ENCODE peak calls at places on chromosomes 12 and 14, in seven cellular contexts. I is cardiac muscle cell; S is HCT116; W is astrocyte; J is choroid plexus epithelial cell; A is Jurkat, Clone E6-1; X is NCI-H748 treated with DMSO at 0.1 percent for 48 hours. M is an unnamed sample.

GRCh38 chr12:131491155-131491554 is 219.7 kb upstream of the SFSWAP start:
- DNase-seq in S (no peak), A (no peak), W (no peak), I (no peak), X (no peak), J (no peak), M (no peak)

GRCh38 chr12:65208957-65209654 is 39.7 kb downstream of the LEMD3 start:
- DNase-seq in J (no peak), A (no peak), I (no peak), X (no peak), S (no peak), W (no peak), M (no peak)

GRCh38 chr14:21244546-21244945 is 24.7 kb downstream of the HNRNPC start:
- DNase-seq in X (no peak), J (no peak), W (no peak), S (no peak), I (peak), A (no peak), M (no peak)

GRCh38 chr14:93619176-93619793 is 169.0 kb downstream of the PRIMA1 start:
- DNase-seq in A (peak), J (peak), I (peak), W (peak), X (peak), S (peak), M (peak)

GRCh38 chr14:70780396-70781075 is 28.8 kb downstream of the MAP3K9 start:
- DNase-seq in J (no peak), S (no peak), X (no peak), I (no peak), W (no peak), A (peak), M (no peak)

GRCh38 chr14:35532783-35533356 is 1.1 kb upstream of the INSM2 start:
- DNase-seq in W (no peak), J (no peak), I (no peak), S (no peak), A (no peak), X (no peak), M (no peak)

GRCh38 chr14:70425349-70425748 is 8.5 kb upstream of the SYNJ2BP start:
- DNase-seq in I (no peak), A (peak), W (no peak), X (no peak), J (no peak), S (no peak), M (no peak)

GRCh38 chr12:57613427-57614109 is 2.3 kb downstream of the ARHGEF25 start:
- DNase-seq in J (no peak), S (no peak), A (no peak), W (no peak), I (no peak), X (no peak), M (no peak)

GRCh38 chr14:103563089-103563620 is 395 bp downstream of the COA8 start:
- DNase-seq in S (peak), I (no peak), W (no peak), A (no peak), J (no peak), X (peak), M (no peak)

GRCh38 chr12:49813131-49813530 is 15.1 kb downstream of the NCKAP5L start:
- DNase-seq in X (no peak), W (peak), I (no peak), S (no peak), J (no peak), A (no peak), M (no peak)

GRCh38 chr12:30725739-30726138 is 29.0 kb downstream of the CAPRIN2 start:
- DNase-seq in J (peak), X (no peak), A (no peak), S (peak), I (peak), W (peak), M (no peak)

GRCh38 chr12:15631007-15631715 is 158.0 kb downstream of the EPS8 start:
- DNase-seq in S (no peak), X (peak), I (no peak), J (no peak), A (no peak), W (no peak), M (no peak)

GRCh38 chr14:105210266-105211025 is 29.3 kb upstream of the NUDT14 start:
- DNase-seq in A (no peak), X (no peak), J (no peak), S (no peak), W (no peak), I (no peak), M (no peak)

GRCh38 chr12:49642370-49642802 is 19.0 kb downstream of the PRPF40B start:
- DNase-seq in W (no peak), A (no peak), X (no peak), I (no peak), J (no peak), S (no peak), M (no peak)

GRCh38 chr12:1836854-1837411 is 16.6 kb downstream of the LRTM2 start:
- DNase-seq in I (no peak), X (no peak), J (peak), W (no peak), S (no peak), A (no peak), M (no peak)

GRCh38 chr12:69189378-69189978 is 49.9 kb upstream of the CPSF6 start:
- DNase-seq in W (no peak), A (no peak), X (no peak), I (no peak), S (no peak), J (peak), M (no peak)

GRCh38 chr12:127623362-127623761 is 643.6 kb upstream of the TMEM132C start:
- DNase-seq in A (no peak), J (no peak), S (no peak), W (no peak), I (no peak), X (no peak), M (no peak)

GRCh38 chr14:52950410-52950897 is 396 bp downstream of the FERMT2 start:
- DNase-seq in I (peak), A (no peak), J (peak), W (peak), X (peak), S (no peak), M (peak)

GRCh38 chr14:105197274-105197673 is 16.2 kb upstream of the NUDT14 start:
- DNase-seq in S (no peak), A (no peak), J (peak), I (peak), X (no peak), W (peak), M (peak)

GRCh38 chr12:44000309-44000952 is 164.6 kb downstream of the TMEM117 start:
- DNase-seq in S (peak), J (peak), X (no peak), I (peak), W (peak), A (peak), M (no peak)

GRCh38 chr14:34256223-34256622 is 205.8 kb downstream of the SPTSSA start:
- DNase-seq in S (no peak), I (no peak), X (no peak), A (no peak), J (no peak), W (no peak), M (no peak)

GRCh38 chr12:57614178-57614947 is 3.1 kb downstream of the ARHGEF25 start:
- DNase-seq in W (no peak), S (peak), X (no peak), J (peak), I (no peak), A (peak), M (no peak)

GRCh38 chr12:131094831-131095805 is 141.4 kb downstream of the ADGRD1 start:
- DNase-seq in S (no peak), J (no peak), W (no peak), A (no peak), X (no peak), I (no peak), M (no peak)

GRCh38 chr12:26135010-26135420 is 10.2 kb upstream of the BHLHE41 start:
- DNase-seq in W (peak), I (peak), X (no peak), J (peak), A (no peak), S (no peak), M (no peak)

GRCh38 chr12:25200703-25201102 is 5.7 kb downstream of the ETFRF1 start:
- DNase-seq in J (peak), X (no peak), I (peak), W (peak), S (no peak), A (no peak), M (peak)

GRCh38 chr14:93927746-93928145 is 602 bp downstream of the FAM181A start:
- DNase-seq in I (no peak), X (no peak), S (no peak), J (no peak), W (no peak), A (peak), M (no peak)

GRCh38 chr12:50922820-50923219 is 29.5 kb upstream of the HIGD1C start:
- DNase-seq in S (no peak), X (no peak), A (no peak), W (no peak), I (peak), J (peak), M (peak)

GRCh38 chr12:62919827-62920226 is 15.1 kb downstream of the PPM1H start:
- DNase-seq in W (peak), J (peak), A (no peak), I (peak), S (no peak), X (peak), M (no peak)

GRCh38 chr12:32399045-32399372 is 349 bp upstream of the FGD4 start:
- DNase-seq in A (no peak), I (no peak), J (no peak), W (no peak), X (no peak), S (no peak), M (no peak)

GRCh38 chr14:69291891-69292586 is 32.1 kb downstream of the GALNT16 start:
- DNase-seq in W (no peak), A (no peak), S (no peak), I (no peak), X (no peak), J (no peak), M (no peak)

GRCh38 chr12:2845280-2845679 is 10.4 kb upstream of the NRIP2 start:
- DNase-seq in X (no peak), S (no peak), W (peak), I (peak), J (peak), A (no peak), M (no peak)

GRCh38 chr12:4036872-4037271 is 163.7 kb upstream of the PARP11 start:
- DNase-seq in A (no peak), S (no peak), I (no peak), W (no peak), X (no peak), J (no peak), M (no peak)

GRCh38 chr14:89628521-89628920 is 211.5 kb upstream of the FOXN3 start:
- DNase-seq in J (no peak), S (no peak), A (no peak), W (no peak), X (no peak), I (no peak), M (no peak)

GRCh38 chr14:22980672-22981089 is 1.7 kb downstream of the AJUBA start:
- DNase-seq in S (no peak), I (peak), J (no peak), X (no peak), A (no peak), W (no peak), M (peak)

GRCh38 chr14:89845346-89845745 is 109.2 kb downstream of the EFCAB11 start:
- DNase-seq in S (no peak), A (no peak), W (peak), X (no peak), I (peak), J (peak), M (no peak)

GRCh38 chr14:22122227-22123187 is 448.9 kb upstream of the OR4E1 start:
- DNase-seq in J (peak), I (no peak), S (no peak), W (no peak), X (no peak), A (no peak), M (no peak)

M was measured in dermis microvascular lymphatic vessel endothelial cell.